ENCODE peak calls at places on chromosomes 13 and 19, in four cellular contexts. G, E, Z and P are unnamed samples.

GRCh38 chr13:53017433-53017970 is 11.1 kb upstream of the OLFM4 start:
- DNase-seq in G (no peak), E (no peak), Z (no peak), P (no peak)

GRCh38 chr13:110501188-110501587 is 60.3 kb downstream of the RAB20 start:
- DNase-seq in G (no peak), E (no peak), Z (no peak), P (no peak)

GRCh38 chr13:113656831-113657671 is 947 bp downstream of the ATP4B start:
- DNase-seq in G (no peak), E (no peak), Z (peak), P (no peak)

GRCh38 chr19:53328967-53329366 is 4.6 kb upstream of the ZNF845 start:
- DNase-seq in G (no peak), E (peak), Z (peak), P (peak)

GRCh38 chr13:42600943-42601342 is 27.0 kb downstream of the TNFSF11 start:
- DNase-seq in G (no peak), E (no peak), Z (no peak), P (no peak)

GRCh38 chr13:107867701-107868661 is 347.4 kb downstream of the LIG4 start:
- DNase-seq in G (no peak), E (no peak), Z (no peak), P (no peak)

GRCh38 chr13:111480976-111481375 is 160.5 kb downstream of the TEX29 start:
- DNase-seq in G (no peak), E (no peak), Z (no peak), P (no peak)

GRCh38 chr19:4064551-4065260 is 2.0 kb downstream of the ZBTB7A start:
- DNase-seq in G (no peak), E (no peak), Z (peak), P (peak)

GRCh38 chr13:27147530-27148170 is 24.0 kb downstream of the USP12 start:
- DNase-seq in G (no peak), E (no peak), Z (no peak), P (no peak)

GRCh38 chr19:52211926-52212571 is 22.2 kb downstream of the PPP2R1A start:
- DNase-seq in G (peak), E (no peak), Z (peak), P (no peak)

GRCh38 chr13:41587490-41587889 is 130.1 kb downstream of the RGCC start:
- DNase-seq in G (no peak), E (no peak), Z (no peak), P (no peak)

GRCh38 chr13:112679932-112680677 is 9.7 kb upstream of the ATP11A start:
- DNase-seq in G (no peak), E (no peak), Z (peak), P (no peak)

GRCh38 chr19:48351341-48351752 is 12.4 kb downstream of the TMEM143 start:
- DNase-seq in G (peak), E (no peak), Z (peak), P (peak)

GRCh38 chr13:113598481-113598880 is 13.9 kb downstream of the TFDP1 start:
- DNase-seq in G (no peak), E (no peak), Z (peak), P (peak)

GRCh38 chr19:42468273-42468796 is 25.6 kb upstream of the CXCL17 start:
- DNase-seq in G (peak), E (peak), Z (peak), P (no peak)

GRCh38 chr13:65387743-65388347 is 1842.3 kb downstream of the PCDH9 start:
- DNase-seq in G (peak), E (no peak), Z (no peak), P (no peak)

GRCh38 chr13:47901451-47901850 is 99.6 kb downstream of the SUCLA2 start:
- DNase-seq in G (no peak), E (peak), Z (no peak), P (no peak)

GRCh38 chr19:18639706-18640105 is 2.9 kb downstream of the KLHL26 start:
- DNase-seq in G (no peak), E (no peak), Z (no peak), P (no peak)

GRCh38 chr19:18636969-18637629 is at the start of gene KLHL26:
- DNase-seq in G (no peak), E (no peak), Z (no peak), P (peak)

GRCh38 chr19:18635831-18636182 is 1.0 kb upstream of the KLHL26 start:
- DNase-seq in G (no peak), E (no peak), Z (no peak), P (no peak)

GRCh38 chr19:18636183-18636968 is 452 bp upstream of the KLHL26 start:
- DNase-seq in G (peak), E (peak), Z (peak), P (peak)

GRCh38 chr19:18637644-18638630 is 1.1 kb downstream of the KLHL26 start:
- DNase-seq in G (peak), E (peak), Z (no peak), P (no peak)
- TF ChIP-seq CTCF in G (no peak), E (no peak), Z (no peak), P (no peak)

GRCh38 chr13:25898991-25899390 is 152.8 kb downstream of the SHISA2 start:
- DNase-seq in G (no peak), E (no peak), Z (no peak), P (no peak)
- TF ChIP-seq CTCF in G (no peak), E (no peak), Z (no peak), P (no peak)

DNA sequence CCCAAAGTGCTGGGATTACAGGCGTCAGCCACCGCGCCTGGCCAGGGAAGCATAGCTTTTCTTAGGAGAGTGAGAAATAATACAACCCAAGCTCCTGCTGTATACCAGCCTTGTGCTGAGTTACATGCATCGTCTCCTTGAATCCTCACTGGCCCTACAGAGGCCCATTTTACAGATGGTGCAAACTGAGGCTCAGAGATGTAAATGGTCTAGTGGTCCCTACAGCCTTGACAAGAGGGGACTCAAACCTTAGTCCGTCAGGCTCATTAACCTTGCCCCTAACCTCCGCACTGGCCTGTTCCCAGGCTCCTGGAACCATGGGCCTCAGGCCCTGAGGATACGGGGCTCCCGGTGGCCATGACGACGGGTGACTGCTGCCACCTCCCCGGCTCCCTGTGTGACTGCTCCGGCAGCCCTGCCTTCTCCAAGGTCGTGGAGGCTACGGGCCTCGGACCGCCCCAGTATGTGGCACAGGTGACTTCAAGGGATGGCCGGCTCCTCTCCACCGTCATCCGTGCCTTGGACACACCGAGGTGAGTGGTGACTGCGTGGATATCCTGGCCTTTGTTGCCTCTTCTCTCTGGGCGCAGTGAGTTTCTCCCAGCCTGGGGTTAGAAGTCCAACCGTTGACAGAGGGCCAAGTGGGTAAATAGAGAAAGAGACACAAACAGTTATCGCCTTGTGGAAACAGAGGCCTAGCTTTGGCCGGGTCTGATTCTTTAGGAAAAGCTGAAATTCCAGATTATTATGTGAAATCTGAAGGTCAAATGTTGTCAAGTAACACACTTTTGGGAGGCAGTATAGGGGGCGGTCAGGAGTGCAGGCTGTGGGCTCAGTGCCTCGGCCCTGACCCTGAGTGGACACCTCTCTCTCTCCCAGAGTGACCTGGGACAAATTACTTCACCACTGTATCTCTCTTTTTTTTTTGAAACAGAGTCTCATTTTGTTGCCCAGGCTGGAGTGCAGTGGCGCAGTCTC is 8.7 kb downstream of the MARCHF2 start:
- DNase-seq in G (no peak), E (no peak), Z (no peak), P (no peak)
- TF ChIP-seq CTCF in G (no peak), E (no peak), Z (no peak), P (no peak)

GRCh38 chr19:12676928-12677327 is 4.8 kb downstream of the DHPS start:
- DNase-seq in G (no peak), E (no peak), Z (no peak), P (no peak)

GRCh38 chr19:12676384-12676792 is 5.3 kb downstream of the DHPS start:
- DNase-seq in G (peak), E (peak), Z (peak), P (peak)

GRCh38 chr19:12680034-12680433 is 1.6 kb downstream of the DHPS start:
- DNase-seq in G (no peak), E (no peak), Z (no peak), P (no peak)

GRCh38 chr19:12685831-12686230 is 2.0 kb upstream of the GNG14 start:
- DNase-seq in G (no peak), E (no peak), Z (no peak), P (no peak)

GRCh38 chr19:12681074-12681987 is at the start of gene DHPS:
- DNase-seq in G (peak), E (peak), Z (peak), P (peak)
- TF ChIP-seq CTCF in G (no peak), E (peak), Z (no peak), P (no peak)

GRCh38 chr13:97268772-97269171 is 46.6 kb downstream of the MBNL2 start:
- DNase-seq in G (peak), E (no peak), Z (no peak), P (no peak)
- TF ChIP-seq CTCF in G (no peak), E (no peak), Z (no peak), P (peak)

DNA sequence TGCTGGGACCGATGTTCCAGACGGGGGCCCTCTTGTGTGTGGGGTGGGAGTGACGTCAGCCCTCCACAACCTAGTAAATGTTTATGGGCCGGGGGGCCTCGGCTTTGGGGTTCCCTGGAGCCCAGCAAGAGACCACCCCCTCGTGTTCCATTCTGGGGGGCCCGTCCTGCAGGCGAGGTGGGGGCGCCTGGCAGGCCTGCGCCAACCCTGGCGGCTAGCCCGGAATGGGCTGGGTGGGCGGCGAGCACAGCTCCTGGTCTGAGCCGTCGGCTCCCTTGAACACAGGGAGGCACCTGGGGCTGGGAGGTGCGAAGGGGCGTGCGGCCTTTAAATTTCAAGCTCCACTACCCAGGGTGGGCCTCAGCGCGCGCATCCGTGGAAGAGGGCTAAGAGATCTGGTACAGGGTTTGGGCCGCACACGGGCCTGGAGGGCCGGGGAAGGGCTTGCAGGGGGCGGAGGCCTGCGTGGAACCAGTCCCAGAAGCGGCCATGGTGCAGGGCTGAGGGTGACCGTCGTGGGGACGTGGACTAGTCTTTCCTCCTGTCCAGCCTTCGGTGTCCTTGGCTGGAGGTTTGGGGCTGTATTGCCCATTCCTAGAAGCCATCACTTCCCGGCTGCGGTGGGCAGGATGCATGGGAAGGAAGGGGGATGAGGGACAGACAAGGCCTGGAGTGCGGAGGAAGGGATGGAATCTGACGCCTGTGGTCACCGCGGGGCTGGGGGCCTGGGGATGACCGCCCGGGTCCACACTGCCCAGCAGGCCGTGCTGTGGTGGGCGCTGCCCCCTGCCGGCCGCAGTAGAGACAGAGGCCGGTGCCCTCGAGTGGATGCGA is 11.4 kb downstream of the NDUFA11 start:
- DNase-seq in G (peak), E (no peak), Z (no peak), P (no peak)
- TF ChIP-seq CTCF in G (peak), E (peak), Z (no peak), P (peak)

GRCh38 chr19:12450817-12451216 is 10.0 kb upstream of the ZNF443 start:
- DNase-seq in G (no peak), E (no peak), Z (no peak), P (no peak)
- TF ChIP-seq CTCF in G (no peak), E (no peak), Z (no peak), P (no peak)

DNA sequence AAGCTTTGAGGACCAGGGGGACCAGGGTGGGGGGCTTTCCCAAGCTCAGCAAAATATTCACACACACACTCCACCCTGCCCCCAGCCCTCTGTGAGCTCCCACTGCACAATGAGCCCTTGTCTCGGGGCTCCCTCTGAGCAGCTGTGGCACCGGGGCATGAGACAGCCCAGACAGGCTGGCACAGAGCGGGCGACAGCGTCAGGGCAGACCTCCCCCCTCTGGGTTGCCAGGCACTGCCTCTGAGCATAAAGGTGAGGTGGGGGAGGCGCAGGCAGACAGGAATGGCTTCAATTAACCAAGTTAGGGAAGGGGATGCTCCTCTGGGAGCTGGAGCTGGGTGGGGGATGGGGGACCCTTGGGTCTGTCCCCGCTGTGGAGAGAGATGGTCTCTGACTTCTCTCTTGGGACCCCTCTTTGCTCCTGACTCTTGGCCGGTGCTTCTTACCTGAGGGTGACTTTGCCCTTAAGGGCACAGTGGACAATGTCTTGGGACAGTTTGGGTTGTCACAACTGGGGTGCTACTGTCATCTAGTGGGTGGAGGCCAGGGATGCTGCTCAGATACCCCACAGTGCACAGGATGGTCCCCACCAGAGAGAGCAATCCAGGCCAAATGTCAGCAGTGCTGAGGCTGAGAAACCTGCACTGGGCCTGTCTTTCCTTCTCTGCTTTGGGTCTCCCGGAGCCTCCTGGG is 30.3 kb downstream of the LYL1 start:
- DNase-seq in G (no peak), E (no peak), Z (no peak), P (no peak)
- TF ChIP-seq CTCF in G (no peak), E (no peak), Z (no peak), P (no peak)

GRCh38 chr13:22944378-22944777 is 236.4 kb upstream of the SGCG start:
- DNase-seq in G (no peak), E (no peak), Z (no peak), P (no peak)
- TF ChIP-seq CTCF in G (no peak), E (no peak), Z (no peak), P (no peak)